ENCODE peak calls at places on chromosome 3, in nine cellular contexts. One of them, this sample, is unnamed.

GRCh38 chr3:193677734-193678133 is 84.7 kb downstream of the OPA1 start:
- DNase-seq in GM23248: no peak
- DNase-seq in PC-3: no peak
- DNase-seq in MM.1S: no peak
- DNase-seq in SK-N-SH: no peak
- DNase-seq in neural progenitor cell: no peak
- DNase-seq in HCT116: no peak
- DNase-seq in OCI-LY7: no peak
- DNase-seq in hepatocyte: no peak
- DNase-seq in this sample: no peak

GRCh38 chr3:13746385-13746784 is 133.5 kb downstream of the WNT7A start:
- DNase-seq in GM23248: no peak
- DNase-seq in PC-3: no peak
- DNase-seq in MM.1S: no peak
- DNase-seq in SK-N-SH: peak; percentile 77
- DNase-seq in neural progenitor cell: no peak
- DNase-seq in HCT116: no peak
- DNase-seq in OCI-LY7: no peak
- DNase-seq in hepatocyte: no peak
- DNase-seq in this sample: no peak

GRCh38 chr3:162525791-162526190 is 1029.2 kb downstream of the OTOL1 start:
- DNase-seq in GM23248: no peak
- DNase-seq in PC-3: no peak
- DNase-seq in MM.1S: no peak
- DNase-seq in SK-N-SH: no peak
- DNase-seq in neural progenitor cell: no peak
- DNase-seq in HCT116: no peak
- DNase-seq in OCI-LY7: no peak
- DNase-seq in hepatocyte: no peak
- DNase-seq in this sample: no peak

GRCh38 chr3:141498592-141499223 is 11.9 kb downstream of the RASA2 start:
- DNase-seq in GM23248: no peak
- DNase-seq in PC-3: no peak
- DNase-seq in MM.1S: peak; percentile 99
- DNase-seq in SK-N-SH: no peak
- DNase-seq in neural progenitor cell: no peak
- DNase-seq in HCT116: no peak
- DNase-seq in OCI-LY7: peak; percentile 91
- DNase-seq in hepatocyte: no peak
- DNase-seq in this sample: peak; percentile 12

GRCh38 chr3:177177670-177178295 is 19.5 kb downstream of the TBL1XR1 start:
- DNase-seq in GM23248: no peak
- DNase-seq in PC-3: no peak
- DNase-seq in MM.1S: no peak
- DNase-seq in SK-N-SH: no peak
- DNase-seq in neural progenitor cell: no peak
- DNase-seq in HCT116: no peak
- DNase-seq in OCI-LY7: no peak
- DNase-seq in hepatocyte: no peak
- DNase-seq in this sample: no peak

GRCh38 chr3:53030864-53031445 is 14.9 kb downstream of the SFMBT1 start:
- DNase-seq in GM23248: no peak
- DNase-seq in PC-3: no peak
- DNase-seq in MM.1S: no peak
- DNase-seq in SK-N-SH: no peak
- DNase-seq in neural progenitor cell: no peak
- DNase-seq in HCT116: no peak
- DNase-seq in OCI-LY7: no peak
- DNase-seq in hepatocyte: no peak
- DNase-seq in this sample: peak; percentile 65

GRCh38 chr3:125054436-125055164 is 1.2 kb downstream of the HEG1 start:
- DNase-seq in GM23248: peak; percentile 76
- DNase-seq in PC-3: peak; percentile 38
- DNase-seq in MM.1S: peak; percentile 67
- DNase-seq in SK-N-SH: peak; percentile 61
- DNase-seq in neural progenitor cell: peak; percentile 53
- DNase-seq in HCT116: no peak
- DNase-seq in OCI-LY7: peak; percentile 21
- DNase-seq in hepatocyte: peak; percentile 52
- DNase-seq in this sample: peak; percentile 52

GRCh38 chr3:191894406-191894805 is 433.4 kb downstream of the PYDC2 start:
- DNase-seq in GM23248: no peak
- DNase-seq in PC-3: no peak
- DNase-seq in MM.1S: no peak
- DNase-seq in SK-N-SH: no peak
- DNase-seq in neural progenitor cell: no peak
- DNase-seq in HCT116: no peak
- DNase-seq in OCI-LY7: no peak
- DNase-seq in hepatocyte: no peak
- DNase-seq in this sample: peak; percentile 47

GRCh38 chr3:52018319-52019000 is 22.8 kb upstream of the RPL29 start:
- DNase-seq in GM23248: no peak
- DNase-seq in PC-3: no peak
- DNase-seq in MM.1S: no peak
- DNase-seq in SK-N-SH: no peak
- DNase-seq in neural progenitor cell: no peak
- DNase-seq in HCT116: no peak
- DNase-seq in OCI-LY7: no peak
- DNase-seq in hepatocyte: no peak
- DNase-seq in this sample: no peak

GRCh38 chr3:12545473-12545791 is at the start of gene MKRN2OS:
- DNase-seq in GM23248: no peak
- DNase-seq in PC-3: peak; percentile 98
- DNase-seq in MM.1S: no peak
- DNase-seq in SK-N-SH: no peak
- DNase-seq in neural progenitor cell: peak; percentile 67
- DNase-seq in HCT116: peak; percentile 29
- DNase-seq in OCI-LY7: no peak
- DNase-seq in hepatocyte: peak; percentile 79
- DNase-seq in this sample: peak; percentile 92

GRCh38 chr3:94643400-94643799 is 580.5 kb downstream of the NSUN3 start:
- DNase-seq in GM23248: no peak
- DNase-seq in PC-3: no peak
- DNase-seq in MM.1S: no peak
- DNase-seq in SK-N-SH: no peak
- DNase-seq in neural progenitor cell: no peak
- DNase-seq in HCT116: no peak
- DNase-seq in OCI-LY7: no peak
- DNase-seq in hepatocyte: no peak
- DNase-seq in this sample: peak; percentile 23

GRCh38 chr3:94645790-94646189 is 582.9 kb downstream of the NSUN3 start:
- DNase-seq in GM23248: no peak
- DNase-seq in PC-3: no peak
- DNase-seq in MM.1S: no peak
- DNase-seq in SK-N-SH: no peak
- DNase-seq in neural progenitor cell: no peak
- DNase-seq in HCT116: no peak
- DNase-seq in OCI-LY7: no peak
- DNase-seq in hepatocyte: no peak
- DNase-seq in this sample: no peak

DNA sequence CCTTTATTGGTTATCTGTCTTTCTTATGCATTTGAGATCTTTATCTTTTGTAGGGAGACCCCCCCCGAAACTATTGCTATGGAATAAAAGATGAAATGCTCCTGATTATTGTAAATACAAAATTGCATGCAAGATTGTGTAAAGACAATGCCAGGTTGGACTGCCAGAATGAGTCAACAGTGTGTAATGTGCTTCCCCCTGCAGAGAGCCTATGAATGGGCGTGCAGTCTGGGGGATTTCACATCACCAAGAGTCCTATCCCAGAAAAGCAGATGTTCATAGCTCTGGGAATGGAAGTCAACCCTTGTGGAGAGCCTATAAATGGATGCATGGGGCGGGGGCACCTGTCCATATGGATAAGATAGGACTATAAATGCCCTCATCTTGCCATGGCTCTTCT is 584.3 kb downstream of the NSUN3 start:
- DNase-seq in GM23248: no peak
- DNase-seq in PC-3: peak; percentile 47
- DNase-seq in MM.1S: no peak
- DNase-seq in SK-N-SH: no peak
- DNase-seq in neural progenitor cell: no peak
- DNase-seq in HCT116: no peak
- DNase-seq in OCI-LY7: no peak
- DNase-seq in hepatocyte: no peak
- DNase-seq in this sample: no peak
- TF ChIP-seq EZH2phosphoT487 in GM23248: no peak
- TF ChIP-seq EZH2phosphoT487 in PC-3: no peak
- TF ChIP-seq EZH2phosphoT487 in MM.1S: no peak
- TF ChIP-seq EZH2phosphoT487 in SK-N-SH: no peak
- TF ChIP-seq EZH2phosphoT487 in neural progenitor cell: no peak
- TF ChIP-seq EZH2phosphoT487 in HCT116: no peak
- TF ChIP-seq EZH2phosphoT487 in OCI-LY7: no peak
- TF ChIP-seq EZH2phosphoT487 in hepatocyte: no peak
- TF ChIP-seq EZH2phosphoT487 in this sample: no peak

GRCh38 chr3:186909078-186909853 is 21.1 kb upstream of the ST6GAL1 start:
- DNase-seq in GM23248: no peak
- DNase-seq in PC-3: no peak
- DNase-seq in MM.1S: peak; percentile 90
- DNase-seq in SK-N-SH: no peak
- DNase-seq in neural progenitor cell: no peak
- DNase-seq in HCT116: no peak
- DNase-seq in OCI-LY7: peak; percentile 29
- DNase-seq in hepatocyte: no peak
- DNase-seq in this sample: peak; percentile 63
- TF ChIP-seq EZH2phosphoT487 in GM23248: no peak
- TF ChIP-seq EZH2phosphoT487 in PC-3: no peak
- TF ChIP-seq EZH2phosphoT487 in MM.1S: no peak
- TF ChIP-seq EZH2phosphoT487 in SK-N-SH: no peak
- TF ChIP-seq EZH2phosphoT487 in neural progenitor cell: no peak
- TF ChIP-seq EZH2phosphoT487 in HCT116: no peak
- TF ChIP-seq EZH2phosphoT487 in OCI-LY7: no peak
- TF ChIP-seq EZH2phosphoT487 in hepatocyte: no peak
- TF ChIP-seq EZH2phosphoT487 in this sample: no peak

DNA sequence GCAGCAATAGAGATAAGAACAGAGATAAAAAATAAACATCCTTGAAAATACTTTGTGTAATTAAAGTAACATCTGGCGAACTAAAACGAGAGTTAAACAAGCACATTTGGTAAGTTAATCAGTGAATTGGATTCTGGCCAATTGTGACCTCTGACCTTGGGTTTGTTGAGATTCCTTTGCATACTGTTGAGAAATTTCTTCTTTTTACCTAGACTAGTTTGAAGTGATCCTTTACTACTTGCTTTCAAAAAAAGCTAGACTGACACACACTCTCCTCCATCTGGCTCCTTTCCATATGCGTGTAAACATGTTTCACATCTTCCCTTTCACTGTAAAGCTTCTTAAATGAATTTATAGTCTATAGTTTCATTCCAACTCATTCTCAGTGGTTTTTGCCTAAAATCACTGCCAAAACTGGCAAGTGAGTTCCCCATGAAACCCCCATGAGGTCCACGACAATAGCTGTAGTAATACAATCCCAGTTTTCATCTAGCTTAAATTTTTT is 17.3 kb upstream of the GBE1 start:
- DNase-seq in GM23248: no peak
- DNase-seq in PC-3: no peak
- DNase-seq in MM.1S: no peak
- DNase-seq in SK-N-SH: no peak
- DNase-seq in neural progenitor cell: no peak
- DNase-seq in HCT116: no peak
- DNase-seq in OCI-LY7: no peak
- DNase-seq in hepatocyte: no peak
- DNase-seq in this sample: no peak
- TF ChIP-seq EZH2phosphoT487 in GM23248: no peak
- TF ChIP-seq EZH2phosphoT487 in PC-3: no peak
- TF ChIP-seq EZH2phosphoT487 in MM.1S: no peak
- TF ChIP-seq EZH2phosphoT487 in SK-N-SH: no peak
- TF ChIP-seq EZH2phosphoT487 in neural progenitor cell: no peak
- TF ChIP-seq EZH2phosphoT487 in HCT116: no peak
- TF ChIP-seq EZH2phosphoT487 in OCI-LY7: no peak
- TF ChIP-seq EZH2phosphoT487 in hepatocyte: no peak
- TF ChIP-seq EZH2phosphoT487 in this sample: no peak

GRCh38 chr3:157129782-157130137 is 30.2 kb downstream of the CCNL1 start:
- DNase-seq in GM23248: no peak
- DNase-seq in PC-3: peak; percentile 63
- DNase-seq in MM.1S: no peak
- DNase-seq in SK-N-SH: no peak
- DNase-seq in neural progenitor cell: peak; percentile 71
- DNase-seq in HCT116: peak; percentile 74
- DNase-seq in OCI-LY7: no peak
- DNase-seq in hepatocyte: no peak
- DNase-seq in this sample: peak; percentile 46

GRCh38 chr3:157130138-157130880 is 29.6 kb downstream of the CCNL1 start:
- DNase-seq in GM23248: peak; percentile 75
- DNase-seq in PC-3: peak; percentile 95
- DNase-seq in MM.1S: no peak
- DNase-seq in SK-N-SH: peak; percentile 77
- DNase-seq in neural progenitor cell: peak; percentile 85
- DNase-seq in HCT116: peak; percentile 80
- DNase-seq in OCI-LY7: peak; percentile 46
- DNase-seq in hepatocyte: peak; percentile 89
- DNase-seq in this sample: peak; percentile 91

GRCh38 chr3:157127831-157128767 is 31.8 kb downstream of the CCNL1 start:
- DNase-seq in GM23248: peak; percentile 94
- DNase-seq in PC-3: peak; percentile 85
- DNase-seq in MM.1S: peak; percentile 32
- DNase-seq in SK-N-SH: no peak
- DNase-seq in neural progenitor cell: no peak
- DNase-seq in HCT116: peak; percentile 75
- DNase-seq in OCI-LY7: no peak
- DNase-seq in hepatocyte: peak; percentile 88
- DNase-seq in this sample: no peak

GRCh38 chr3:157127268-157127667 is 32.7 kb downstream of the CCNL1 start:
- DNase-seq in GM23248: no peak
- DNase-seq in PC-3: peak; percentile 13
- DNase-seq in MM.1S: no peak
- DNase-seq in SK-N-SH: no peak
- DNase-seq in neural progenitor cell: no peak
- DNase-seq in HCT116: no peak
- DNase-seq in OCI-LY7: no peak
- DNase-seq in hepatocyte: no peak
- DNase-seq in this sample: peak; percentile 41

DNA sequence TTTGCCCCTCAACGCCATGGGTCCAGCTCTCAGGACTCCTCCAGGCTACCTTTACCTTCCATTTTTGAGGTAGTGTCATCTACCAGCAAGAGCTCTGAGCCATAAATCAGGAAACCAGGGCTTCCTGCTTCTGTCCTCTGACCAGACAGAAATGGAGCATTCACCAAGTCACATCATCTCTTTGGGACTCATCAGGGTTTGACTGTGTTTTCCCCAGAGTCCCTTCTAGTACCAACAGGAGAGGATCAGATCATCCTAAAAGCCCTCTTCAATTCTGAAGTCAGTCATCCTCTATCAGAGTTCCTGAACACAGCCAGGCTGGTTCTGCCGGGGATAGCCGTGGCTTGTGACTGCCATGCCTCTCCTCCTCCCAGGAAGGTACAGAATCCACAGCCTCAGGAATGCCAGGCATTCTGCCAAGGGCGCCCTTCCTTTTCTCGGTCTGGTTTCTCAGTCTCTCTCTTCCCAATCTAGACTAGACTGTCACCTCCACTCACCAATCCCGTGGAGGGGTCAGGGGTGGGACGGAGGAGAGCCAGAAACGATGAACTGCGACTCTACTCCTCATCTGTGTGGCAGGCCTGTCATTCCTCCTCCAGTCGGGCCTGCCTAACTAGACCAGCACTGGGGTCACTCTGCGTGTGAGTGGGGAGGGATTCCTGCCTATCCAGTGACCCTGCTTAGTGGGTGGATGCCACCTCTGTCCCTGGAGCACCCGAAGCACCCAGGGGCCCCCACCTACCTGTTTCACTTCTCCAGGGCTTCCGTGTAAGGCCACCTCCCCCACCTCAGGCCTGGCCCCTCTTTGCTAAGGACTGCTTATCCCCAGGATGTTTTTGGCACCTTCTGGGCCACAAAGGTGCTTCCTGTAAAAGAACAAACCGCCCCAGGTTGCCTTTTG is 30.9 kb downstream of the CCNL1 start:
- DNase-seq in GM23248: peak; percentile 54
- DNase-seq in PC-3: peak; percentile 82
- DNase-seq in MM.1S: no peak
- DNase-seq in SK-N-SH: no peak
- DNase-seq in neural progenitor cell: peak; percentile 16
- DNase-seq in HCT116: peak; percentile 22
- DNase-seq in OCI-LY7: no peak
- DNase-seq in hepatocyte: peak; percentile 26
- DNase-seq in this sample: peak; percentile 40
- TF ChIP-seq EZH2phosphoT487 in GM23248: no peak
- TF ChIP-seq EZH2phosphoT487 in PC-3: no peak
- TF ChIP-seq EZH2phosphoT487 in MM.1S: no peak
- TF ChIP-seq EZH2phosphoT487 in SK-N-SH: no peak
- TF ChIP-seq EZH2phosphoT487 in neural progenitor cell: no peak
- TF ChIP-seq EZH2phosphoT487 in HCT116: no peak
- TF ChIP-seq EZH2phosphoT487 in OCI-LY7: no peak
- TF ChIP-seq EZH2phosphoT487 in hepatocyte: no peak
- TF ChIP-seq EZH2phosphoT487 in this sample: no peak